ENCODE peak calls at places on chromosomes 2 and 18, in nine cellular contexts. One of them, this sample, is unnamed.

GRCh38 chr2:45233301-45233700 is 224.0 kb upstream of the SIX2 start:
- DNase-seq in K562: no peak
- DNase-seq in AG04450: no peak
- DNase-seq in heart left ventricle: no peak
- DNase-seq in ovary: no peak
- DNase-seq in cardiac muscle cell: peak; percentile 84
- DNase-seq in brain microvascular endothelial cell: no peak
- DNase-seq in psoas muscle: no peak
- DNase-seq in tibial nerve: no peak
- DNase-seq in this sample: no peak

GRCh38 chr2:187581125-187581896 is 27.1 kb upstream of the TFPI start:
- DNase-seq in heart left ventricle: no peak
- DNase-seq in AG04450: no peak
- DNase-seq in tibial nerve: no peak
- DNase-seq in K562: peak; percentile 31
- DNase-seq in brain microvascular endothelial cell: peak; percentile 45
- DNase-seq in cardiac muscle cell: peak; percentile 69
- DNase-seq in ovary: no peak
- DNase-seq in psoas muscle: no peak
- DNase-seq in this sample: no peak

GRCh38 chr2:70087703-70088507 is 628 bp downstream of the PCBP1 start:
- DNase-seq in K562: peak; percentile 72
- DNase-seq in ovary: peak; percentile 62
- DNase-seq in heart left ventricle: peak; percentile 61
- DNase-seq in psoas muscle: peak; percentile 63
- DNase-seq in brain microvascular endothelial cell: peak; percentile 41
- DNase-seq in tibial nerve: no peak
- DNase-seq in AG04450: no peak
- DNase-seq in cardiac muscle cell: peak; percentile 58
- DNase-seq in this sample: peak; percentile 69

GRCh38 chr2:25076749-25077148 is 34.9 kb downstream of the EFR3B start:
- DNase-seq in cardiac muscle cell: no peak
- DNase-seq in psoas muscle: no peak
- DNase-seq in AG04450: no peak
- DNase-seq in K562: no peak
- DNase-seq in tibial nerve: no peak
- DNase-seq in brain microvascular endothelial cell: no peak
- DNase-seq in heart left ventricle: no peak
- DNase-seq in ovary: no peak
- DNase-seq in this sample: no peak

GRCh38 chr2:228556707-228557106 is 375.2 kb upstream of the SPHKAP start:
- DNase-seq in tibial nerve: no peak
- DNase-seq in brain microvascular endothelial cell: peak; percentile 14
- DNase-seq in AG04450: no peak
- DNase-seq in ovary: no peak
- DNase-seq in cardiac muscle cell: no peak
- DNase-seq in psoas muscle: no peak
- DNase-seq in heart left ventricle: no peak
- DNase-seq in K562: no peak
- DNase-seq in this sample: no peak

GRCh38 chr18:35715139-35715538 is 133.6 kb downstream of the GALNT1 start:
- DNase-seq in AG04450: no peak
- DNase-seq in ovary: no peak
- DNase-seq in heart left ventricle: no peak
- DNase-seq in brain microvascular endothelial cell: no peak
- DNase-seq in K562: no peak
- DNase-seq in tibial nerve: no peak
- DNase-seq in cardiac muscle cell: no peak
- DNase-seq in psoas muscle: no peak
- DNase-seq in this sample: no peak

GRCh38 chr2:129866391-129866790 is 113.1 kb upstream of the RAB6C start:
- DNase-seq in AG04450: no peak
- DNase-seq in K562: no peak
- DNase-seq in brain microvascular endothelial cell: no peak
- DNase-seq in cardiac muscle cell: no peak
- DNase-seq in tibial nerve: no peak
- DNase-seq in ovary: no peak
- DNase-seq in psoas muscle: no peak
- DNase-seq in heart left ventricle: no peak
- DNase-seq in this sample: no peak

GRCh38 chr2:195759877-195760276 is 102.9 kb downstream of the SLC39A10 start:
- DNase-seq in AG04450: no peak
- DNase-seq in brain microvascular endothelial cell: no peak
- DNase-seq in cardiac muscle cell: no peak
- DNase-seq in K562: no peak
- DNase-seq in heart left ventricle: no peak
- DNase-seq in tibial nerve: no peak
- DNase-seq in psoas muscle: no peak
- DNase-seq in ovary: no peak
- DNase-seq in this sample: no peak

GRCh38 chr2:37825586-37825985 is 99.5 kb upstream of the RMDN2 start:
- DNase-seq in cardiac muscle cell: no peak
- DNase-seq in brain microvascular endothelial cell: no peak
- DNase-seq in AG04450: no peak
- DNase-seq in K562: no peak
- DNase-seq in ovary: no peak
- DNase-seq in tibial nerve: no peak
- DNase-seq in heart left ventricle: no peak
- DNase-seq in psoas muscle: no peak
- DNase-seq in this sample: no peak

GRCh38 chr18:36901277-36901701 is 72.4 kb downstream of the KIAA1328 start:
- DNase-seq in tibial nerve: no peak
- DNase-seq in cardiac muscle cell: peak; percentile 6
- DNase-seq in brain microvascular endothelial cell: no peak
- DNase-seq in AG04450: no peak
- DNase-seq in ovary: no peak
- DNase-seq in heart left ventricle: no peak
- DNase-seq in K562: peak; percentile 37
- DNase-seq in psoas muscle: no peak
- DNase-seq in this sample: no peak

GRCh38 chr2:152176113-152176714 is 651 bp upstream of the STAM2 start:
- DNase-seq in cardiac muscle cell: peak; percentile 42
- DNase-seq in heart left ventricle: no peak
- DNase-seq in ovary: no peak
- DNase-seq in psoas muscle: no peak
- DNase-seq in tibial nerve: no peak
- DNase-seq in AG04450: no peak
- DNase-seq in brain microvascular endothelial cell: peak; percentile 23
- DNase-seq in K562: no peak
- DNase-seq in this sample: no peak

GRCh38 chr2:26174691-26175181 is 1.8 kb downstream of the GAREM2 start:
- DNase-seq in brain microvascular endothelial cell: no peak
- DNase-seq in psoas muscle: no peak
- DNase-seq in cardiac muscle cell: no peak
- DNase-seq in heart left ventricle: no peak
- DNase-seq in ovary: no peak
- DNase-seq in K562: peak; percentile 17
- DNase-seq in AG04450: no peak
- DNase-seq in tibial nerve: no peak
- DNase-seq in this sample: no peak

GRCh38 chr2:72236445-72237067 is 88.9 kb upstream of the CYP26B1 start:
- DNase-seq in brain microvascular endothelial cell: peak; percentile 82
- DNase-seq in cardiac muscle cell: peak; percentile 80
- DNase-seq in tibial nerve: no peak
- DNase-seq in AG04450: peak; percentile 13
- DNase-seq in ovary: no peak
- DNase-seq in psoas muscle: no peak
- DNase-seq in K562: no peak
- DNase-seq in heart left ventricle: no peak
- DNase-seq in this sample: no peak

GRCh38 chr2:174492963-174493431 is 6.2 kb upstream of the GPR155 start:
- DNase-seq in heart left ventricle: no peak
- DNase-seq in tibial nerve: no peak
- DNase-seq in K562: no peak
- DNase-seq in brain microvascular endothelial cell: no peak
- DNase-seq in psoas muscle: no peak
- DNase-seq in ovary: no peak
- DNase-seq in AG04450: no peak
- DNase-seq in cardiac muscle cell: no peak
- DNase-seq in this sample: no peak

GRCh38 chr2:165573534-165574461 is 104.3 kb downstream of the CSRNP3 start:
- DNase-seq in heart left ventricle: peak; percentile 61
- DNase-seq in ovary: peak; percentile 71
- DNase-seq in brain microvascular endothelial cell: peak; percentile 38
- DNase-seq in cardiac muscle cell: peak; percentile 36
- DNase-seq in psoas muscle: no peak
- DNase-seq in K562: no peak
- DNase-seq in AG04450: no peak
- DNase-seq in tibial nerve: no peak
- DNase-seq in this sample: peak; percentile 62

GRCh38 chr2:19848029-19848750 is 53.6 kb downstream of the TTC32 start:
- DNase-seq in K562: no peak
- DNase-seq in brain microvascular endothelial cell: no peak
- DNase-seq in cardiac muscle cell: no peak
- DNase-seq in psoas muscle: no peak
- DNase-seq in tibial nerve: no peak
- DNase-seq in ovary: no peak
- DNase-seq in heart left ventricle: no peak
- DNase-seq in AG04450: no peak
- DNase-seq in this sample: peak; percentile 28

GRCh38 chr2:105180491-105180972 is 61.0 kb upstream of the GPR45 start:
- DNase-seq in brain microvascular endothelial cell: no peak
- DNase-seq in tibial nerve: no peak
- DNase-seq in AG04450: no peak
- DNase-seq in K562: no peak
- DNase-seq in cardiac muscle cell: no peak
- DNase-seq in heart left ventricle: no peak
- DNase-seq in psoas muscle: no peak
- DNase-seq in ovary: no peak
- DNase-seq in this sample: peak; percentile 13

DNA sequence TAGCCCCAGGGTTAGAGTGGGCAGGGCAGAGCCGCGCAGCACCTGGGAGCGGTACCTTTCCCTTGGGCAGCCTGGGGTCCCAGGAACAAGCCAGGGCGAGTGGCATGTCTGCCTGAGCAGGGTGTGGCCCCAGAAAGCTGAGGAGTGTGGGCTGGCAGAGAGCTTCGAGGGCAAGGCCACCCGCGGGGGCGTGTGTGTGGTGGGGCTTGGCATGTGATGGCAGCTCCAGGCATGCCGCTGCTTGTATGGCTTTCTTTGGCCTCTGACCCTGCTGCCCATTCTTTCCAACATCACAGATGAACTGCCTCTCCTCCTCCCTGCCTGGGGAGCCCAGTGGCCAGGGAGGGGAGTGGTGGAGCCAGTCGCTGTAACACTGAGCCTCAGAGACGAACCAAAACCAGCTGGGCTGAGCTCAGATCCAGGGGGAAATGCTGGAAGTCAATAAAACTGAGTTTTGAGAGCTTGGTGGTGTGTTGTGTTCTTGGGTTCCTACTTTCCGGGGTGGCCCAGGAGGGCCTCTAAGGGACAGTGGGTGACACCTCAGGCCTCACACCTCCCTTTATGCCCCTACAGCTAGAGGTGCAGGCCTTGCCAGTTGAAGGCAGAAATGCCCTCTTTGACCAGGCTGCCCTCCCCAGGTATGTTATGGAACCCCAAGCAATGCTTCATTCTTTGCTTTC is 7.4 kb downstream of the DNAJB2 start:
- DNase-seq in psoas muscle: no peak
- DNase-seq in K562: no peak
- DNase-seq in AG04450: no peak
- DNase-seq in cardiac muscle cell: no peak
- DNase-seq in heart left ventricle: no peak
- DNase-seq in brain microvascular endothelial cell: no peak
- DNase-seq in ovary: peak; percentile 45
- DNase-seq in tibial nerve: no peak
- DNase-seq in this sample: no peak
- H3K4me3 ChIP-seq in psoas muscle: no peak overlapping the region
- H3K4me3 ChIP-seq in K562: no peak overlapping the region
- H3K4me3 ChIP-seq in AG04450: no peak overlapping the region
- H3K4me3 ChIP-seq in cardiac muscle cell: no peak overlapping the region
- H3K4me3 ChIP-seq in heart left ventricle: no peak overlapping the region
- H3K4me3 ChIP-seq in brain microvascular endothelial cell: no peak overlapping the region
- H3K4me3 ChIP-seq in ovary: no peak overlapping the region
- H3K4me3 ChIP-seq in tibial nerve: no peak overlapping the region
- H3K4me3 ChIP-seq in this sample: no peak overlapping the region

GRCh38 chr18:63106727-63107126 is 212.8 kb downstream of the BCL2 start:
- DNase-seq in cardiac muscle cell: no peak
- DNase-seq in brain microvascular endothelial cell: no peak
- DNase-seq in K562: no peak
- DNase-seq in psoas muscle: no peak
- DNase-seq in AG04450: no peak
- DNase-seq in tibial nerve: no peak
- DNase-seq in heart left ventricle: no peak
- DNase-seq in ovary: no peak
- DNase-seq in this sample: no peak
- H3K27ac ChIP-seq in cardiac muscle cell: no peak overlapping the region
- H3K27ac ChIP-seq in brain microvascular endothelial cell: no peak overlapping the region
- H3K27ac ChIP-seq in K562: no peak overlapping the region
- H3K27ac ChIP-seq in psoas muscle: no peak overlapping the region
- H3K27ac ChIP-seq in AG04450: no peak overlapping the region
- H3K27ac ChIP-seq in tibial nerve: no peak overlapping the region
- H3K27ac ChIP-seq in heart left ventricle: no peak overlapping the region
- H3K27ac ChIP-seq in ovary: no peak overlapping the region
- H3K27ac ChIP-seq in this sample: no peak overlapping the region

DNA sequence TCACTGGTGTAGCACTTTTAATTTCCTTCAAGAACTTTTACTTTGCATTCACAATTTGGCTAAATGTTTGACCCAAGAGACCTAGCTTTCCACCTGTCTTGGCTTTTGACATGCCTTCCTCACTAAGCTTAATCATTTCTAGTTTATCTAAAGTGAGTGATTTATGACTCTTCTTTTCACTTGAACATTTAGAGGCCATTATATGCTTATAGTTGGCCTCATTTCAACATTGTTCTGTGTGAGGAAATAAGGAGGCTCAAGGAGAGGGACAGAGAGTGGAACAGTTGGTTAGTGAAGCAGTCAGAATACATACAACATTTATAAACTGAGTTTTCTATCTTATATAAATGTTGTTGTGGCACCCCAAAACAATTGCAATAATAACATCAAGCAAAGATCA is 489.3 kb upstream of the CDH2 start:
- DNase-seq in AG04450: no peak
- DNase-seq in cardiac muscle cell: peak; percentile 38
- DNase-seq in ovary: no peak
- DNase-seq in heart left ventricle: no peak
- DNase-seq in brain microvascular endothelial cell: no peak
- DNase-seq in tibial nerve: no peak
- DNase-seq in K562: no peak
- DNase-seq in psoas muscle: no peak
- DNase-seq in this sample: no peak
- TF ChIP-seq CTCF in AG04450: no peak
- TF ChIP-seq CTCF in cardiac muscle cell: no peak
- TF ChIP-seq CTCF in ovary: no peak
- TF ChIP-seq CTCF in heart left ventricle: no peak
- TF ChIP-seq CTCF in brain microvascular endothelial cell: no peak
- TF ChIP-seq CTCF in tibial nerve: no peak
- TF ChIP-seq CTCF in K562: no peak
- TF ChIP-seq CTCF in psoas muscle: no peak
- TF ChIP-seq CTCF in this sample: no peak

GRCh38 chr2:236167297-236168109 is 683 bp downstream of the GBX2 start:
- DNase-seq in cardiac muscle cell: peak; percentile 64
- DNase-seq in brain microvascular endothelial cell: no peak
- DNase-seq in ovary: peak; percentile 38
- DNase-seq in K562: peak; percentile 33
- DNase-seq in tibial nerve: no peak
- DNase-seq in AG04450: no peak
- DNase-seq in heart left ventricle: no peak
- DNase-seq in psoas muscle: no peak
- DNase-seq in this sample: no peak
- H3K4me3 ChIP-seq in cardiac muscle cell: peak overlapping the region; percentile 34
- H3K4me3 ChIP-seq in brain microvascular endothelial cell: peak overlapping the region; percentile 57
- H3K4me3 ChIP-seq in ovary: peak overlapping the region; percentile 18
- H3K4me3 ChIP-seq in K562: peak overlapping the region; percentile 46
- H3K4me3 ChIP-seq in tibial nerve: no peak overlapping the region
- H3K4me3 ChIP-seq in AG04450: peak overlapping the region; percentile 32
- H3K4me3 ChIP-seq in heart left ventricle: peak overlapping the region; percentile 49
- H3K4me3 ChIP-seq in psoas muscle: peak overlapping the region; percentile 62
- H3K4me3 ChIP-seq in this sample: peak overlapping the region; percentile 45

This sample was measured in right atrium auricular region.